ENCODE peak calls at places on chromosomes 7 and 10, in four cellular contexts. F is colonic mucosa; N is uterus; E is CD8-positive, alpha-beta memory T cell. Q is an unnamed sample.

GRCh38 chr10:7383442-7383841 is 27.4 kb downstream of the SFMBT2 start:
- DNase-seq in F (no peak), N (no peak), E (no peak), Q (no peak)

GRCh38 chr7:158975526-158976467 is 119.4 kb downstream of the DYNC2I1 start:
- DNase-seq in E (no peak), F (no peak), N (no peak), Q (no peak)

GRCh38 chr7:157250605-157251228 is 86.1 kb upstream of the DNAJB6 start:
- DNase-seq in E (peak; percentile 15), F (peak; percentile 54), N (no peak), Q (peak; percentile 72)

GRCh38 chr7:139943391-139943790 is 114.3 kb downstream of the TBXAS1 start:
- DNase-seq in E (no peak), N (no peak), F (no peak), Q (no peak)

GRCh38 chr7:1540391-1541271 is 10.1 kb downstream of the MAFK start:
- DNase-seq in F (no peak), E (no peak), N (peak; percentile 16), Q (no peak)

GRCh38 chr10:124254519-124254918 is 161.1 kb upstream of the CHST15 start:
- DNase-seq in F (no peak), N (no peak), E (no peak), Q (no peak)

GRCh38 chr7:103124429-103124979 is 24.4 kb downstream of the NAPEPLD start:
- DNase-seq in N (no peak), E (no peak), F (no peak), Q (no peak)

GRCh38 chr7:138097064-138097741 is 20.9 kb downstream of the AKR1D1 start:
- DNase-seq in F (peak; percentile 23), E (no peak), N (no peak), Q (no peak)

GRCh38 chr10:30437039-30437781 is 3.2 kb downstream of the MAP3K8 start:
- DNase-seq in N (no peak), E (no peak), F (no peak), Q (no peak)

GRCh38 chr7:3493499-3493898 is 192.4 kb downstream of the SDK1 start:
- DNase-seq in F (no peak), N (no peak), E (no peak), Q (no peak)

GRCh38 chr7:434891-435486 is 84.7 kb downstream of the PDGFA start:
- DNase-seq in N (no peak), F (peak; percentile 50), E (no peak), Q (no peak)

GRCh38 chr7:142328551-142328950 is 70.7 kb upstream of the PRSS58 start:
- DNase-seq in E (no peak), F (no peak), N (no peak), Q (no peak)

GRCh38 chr10:28716748-28717147 is 39.4 kb downstream of the BAMBI start:
- DNase-seq in F (no peak), E (no peak), N (no peak), Q (no peak)

GRCh38 chr10:74021248-74022055 is 23.5 kb downstream of the VCL start:
- DNase-seq in N (no peak), E (no peak), F (no peak), Q (no peak)

GRCh38 chr7:114785496-114785895 is 136.4 kb upstream of the MDFIC start:
- DNase-seq in F (no peak), E (no peak), N (no peak), Q (no peak)

GRCh38 chr7:11587814-11588213 is 244.2 kb downstream of the THSD7A start:
- DNase-seq in F (no peak), N (no peak), E (no peak), Q (no peak)

GRCh38 chr10:84574101-84574500 is 245.7 kb downstream of the CCSER2 start:
- DNase-seq in N (no peak), E (no peak), F (no peak), Q (no peak)

GRCh38 chr10:126933116-126933515 is 27.9 kb downstream of the DOCK1 start:
- DNase-seq in F (no peak), E (no peak), N (no peak), Q (no peak)

GRCh38 chr10:35912615-35913170 is 270.6 kb upstream of the FZD8 start:
- DNase-seq in E (no peak), N (no peak), F (no peak), Q (no peak)

GRCh38 chr10:73413108-73413527 is 740 bp downstream of the ANXA7 start:
- DNase-seq in F (peak; percentile 55), N (no peak), E (peak; percentile 29), Q (no peak)

GRCh38 chr10:43963379-43963778 is 314.7 kb upstream of the ZNF32 start:
- DNase-seq in F (peak; percentile 12), N (no peak), E (no peak), Q (no peak)

GRCh38 chr10:70321897-70322890 is 38.4 kb upstream of the NPFFR1 start:
- DNase-seq in N (no peak), E (no peak), F (no peak), Q (no peak)

GRCh38 chr10:70323143-70323696 is 39.4 kb upstream of the NPFFR1 start:
- DNase-seq in F (no peak), N (no peak), E (peak; percentile 9), Q (no peak)

GRCh38 chr10:70319824-70320223 is 36.0 kb upstream of the NPFFR1 start:
- DNase-seq in F (no peak), N (no peak), E (no peak), Q (no peak)

GRCh38 chr10:70320751-70321150 is 36.9 kb upstream of the NPFFR1 start:
- DNase-seq in E (no peak), F (no peak), N (no peak), Q (no peak)

GRCh38 chr10:70321233-70321632 is 37.4 kb upstream of the NPFFR1 start:
- DNase-seq in N (no peak), F (no peak), E (no peak), Q (no peak)
- H3K4me3 ChIP-seq in N (no peak overlapping the region), F (no peak overlapping the region), E (no peak overlapping the region), Q (no peak overlapping the region)

GRCh38 chr7:50733552-50733951 is 49.1 kb downstream of the GRB10 start:
- DNase-seq in N (no peak), F (no peak), E (no peak), Q (no peak)

GRCh38 chr7:50735327-50735726 is 47.4 kb downstream of the GRB10 start:
- DNase-seq in N (no peak), E (no peak), F (no peak), Q (no peak)

GRCh38 chr7:50730459-50731400 is 52.0 kb downstream of the GRB10 start:
- DNase-seq in N (no peak), E (no peak), F (no peak), Q (no peak)

GRCh38 chr7:50731703-50732582 is 50.8 kb downstream of the GRB10 start:
- DNase-seq in N (no peak), F (no peak), E (no peak), Q (no peak)

GRCh38 chr7:50734246-50734645 is 48.5 kb downstream of the GRB10 start:
- DNase-seq in E (no peak), F (no peak), N (no peak), Q (no peak)
- H3K4me1 ChIP-seq in E (peaks cover 3% of the 10 kb centered on the region), F (no peaks in the 10 kb centered on the region), N (peaks cover 7% of the 10 kb centered on the region), Q (peaks cover 1% of the 10 kb centered on the region)

GRCh38 chr7:113374924-113375323 is 256.6 kb upstream of the SMIM30 start:
- DNase-seq in F (no peak), N (no peak), E (no peak), Q (no peak)
- H3K27ac ChIP-seq in F (no peak overlapping the region), N (no peak overlapping the region), E (no peak overlapping the region), Q (no peak overlapping the region)

GRCh38 chr10:101215397-101216206 is 13.7 kb downstream of the LBX1 start:
- DNase-seq in E (no peak), F (no peak), N (no peak), Q (no peak)
- H3K4me3 ChIP-seq in E (no peak overlapping the region), F (no peak overlapping the region), N (no peak overlapping the region), Q (no peak overlapping the region)

GRCh38 chr7:129616530-129616929 is 5.0 kb downstream of the NRF1 start:
- DNase-seq in F (no peak), N (no peak), E (no peak), Q (no peak)
- H3K4me1 ChIP-seq in F (no peaks in the 10 kb centered on the region), N (peaks cover 5% of the 10 kb centered on the region), E (peaks cover 64% of the 10 kb centered on the region), Q (no peaks in the 10 kb centered on the region)

DNA sequence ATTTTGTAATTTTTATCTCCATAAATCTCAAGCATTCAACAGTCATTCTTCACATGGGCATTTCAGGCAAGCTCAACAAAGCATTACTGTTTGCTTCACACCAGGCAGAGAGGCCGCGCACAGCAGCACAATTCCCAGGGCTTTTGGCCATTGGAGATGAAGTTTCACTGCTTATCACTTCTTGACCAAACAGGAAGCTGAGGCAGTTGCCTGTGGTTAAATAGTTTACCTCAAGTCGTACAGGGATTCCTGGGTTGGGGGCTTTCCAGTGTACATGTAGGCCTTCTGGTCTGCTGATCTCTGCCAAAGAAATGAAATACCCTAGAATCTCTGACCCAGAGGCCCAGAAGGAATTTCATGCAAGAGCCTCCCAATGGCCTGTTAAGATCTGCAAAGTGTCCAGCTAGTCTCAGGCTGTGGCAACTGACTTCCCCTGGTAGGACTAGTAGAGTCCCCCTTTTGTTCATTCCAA is 11.2 kb upstream of the PRDX3 start:
- DNase-seq in N (no peak), F (no peak), E (no peak), Q (no peak)
- H3K27ac ChIP-seq in N (no peak overlapping the region), F (no peak overlapping the region), E (no peak overlapping the region), Q (no peak overlapping the region)

DNA sequence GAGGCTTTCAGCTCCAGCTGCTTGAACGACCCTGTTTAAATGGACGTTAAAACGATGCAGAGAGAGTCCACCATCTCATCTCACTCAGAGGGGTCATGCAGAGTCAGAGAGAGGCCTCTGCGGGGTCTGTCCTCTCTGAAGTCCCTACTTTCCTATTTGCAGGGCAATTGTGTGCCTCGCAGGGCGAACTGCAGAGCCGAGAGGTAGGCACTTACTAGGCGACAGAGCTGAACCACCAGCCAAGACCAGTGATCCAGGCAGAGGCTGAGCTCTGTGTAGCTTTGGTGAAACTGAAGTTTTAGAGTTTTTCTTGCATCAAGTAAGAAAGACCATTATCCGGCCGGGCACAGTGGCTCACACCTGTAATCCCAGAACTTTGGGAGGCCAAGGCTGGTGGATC is 64.1 kb upstream of the CUX1 start:
- DNase-seq in N (no peak), E (no peak), F (no peak), Q (no peak)
- H3K4me3 ChIP-seq in N (no peak overlapping the region), E (no peak overlapping the region), F (no peak overlapping the region), Q (no peak overlapping the region)

GRCh38 chr7:40305229-40305628 is 170.4 kb downstream of the SUGCT start:
- DNase-seq in N (no peak), E (no peak), F (no peak), Q (no peak)

GRCh38 chr7:40303996-40304395 is 169.2 kb downstream of the SUGCT start:
- DNase-seq in E (no peak), N (no peak), F (no peak), Q (no peak)

GRCh38 chr7:40310213-40310612 is 175.4 kb downstream of the SUGCT start:
- DNase-seq in N (no peak), E (no peak), F (no peak), Q (no peak)

GRCh38 chr7:40306025-40306424 is 171.2 kb downstream of the SUGCT start:
- DNase-seq in F (no peak), E (no peak), N (no peak), Q (no peak)

GRCh38 chr7:40306596-40306995 is 171.8 kb downstream of the SUGCT start:
- DNase-seq in E (no peak), F (no peak), N (no peak), Q (no peak)
- H3K4me1 ChIP-seq in E (no peaks in the 10 kb centered on the region), F (no peaks in the 10 kb centered on the region), N (no peaks in the 10 kb centered on the region), Q (no peaks in the 10 kb centered on the region)